ENCODE peak calls at places on chromosomes 5 and 9, in seven cellular contexts. K is astrocyte of the spinal cord, L is KBM-7, Z is GM13977, G is osteocyte, S is natural killer cell, Y is A549. J is an unnamed sample.

GRCh38 chr5:6556089-6556801 is 76.6 kb downstream of the NSUN2 start:
- DNase-seq in G (peak; percentile 64), Z (no peak), K (peak; percentile 40), L (no peak), S (no peak), Y (no peak), J (no peak)

GRCh38 chr9:122228191-122228905 is 409 bp downstream of the LHX6 start:
- DNase-seq in Y (no peak), K (no peak), G (peak; percentile 82), Z (peak; percentile 57), S (no peak), L (no peak), J (no peak)

GRCh38 chr5:126402591-126402990 is 20.6 kb upstream of the GRAMD2B start:
- DNase-seq in S (no peak), Z (no peak), K (no peak), G (no peak), L (no peak), Y (no peak), J (no peak)

GRCh38 chr9:69718218-69718617 is 41.6 kb downstream of the PTAR1 start:
- DNase-seq in Y (no peak), K (no peak), L (no peak), Z (no peak), S (no peak), G (no peak), J (no peak)

GRCh38 chr9:134707031-134707680 is 65.6 kb downstream of the COL5A1 start:
- DNase-seq in L (no peak), S (no peak), Y (no peak), K (peak; percentile 93), G (peak; percentile 96), Z (no peak), J (no peak)

GRCh38 chr5:76788362-76788761 is 30.5 kb upstream of the F2RL1 start:
- DNase-seq in S (no peak), Z (no peak), G (no peak), Y (no peak), K (no peak), L (no peak), J (no peak)

GRCh38 chr5:58459276-58459859 is 518 bp downstream of the PLK2 start:
- DNase-seq in L (peak; percentile 53), G (peak; percentile 86), Y (peak; percentile 47), S (no peak), Z (no peak), K (no peak), J (no peak)

GRCh38 chr5:60835554-60835953 is 8.5 kb downstream of the ELOVL7 start:
- DNase-seq in L (no peak), G (no peak), K (no peak), Y (no peak), S (no peak), Z (no peak), J (no peak)

GRCh38 chr9:126545116-126545515 is 68.6 kb upstream of the LMX1B start:
- DNase-seq in K (no peak), Z (no peak), L (no peak), S (no peak), G (no peak), Y (no peak), J (no peak)

GRCh38 chr5:34656700-34657549 is 797 bp downstream of the RAI14 start:
- DNase-seq in K (no peak), Z (peak; percentile 45), Y (no peak), L (peak; percentile 12), G (no peak), S (no peak), J (no peak)

GRCh38 chr5:43041131-43041668 is 1.1 kb upstream of the ANXA2R start:
- DNase-seq in K (no peak), G (no peak), L (no peak), Z (no peak), Y (peak; percentile 71), S (peak; percentile 36), J (no peak)

GRCh38 chr5:43396762-43397304 is 15.4 kb downstream of the CCL28 start:
- DNase-seq in S (peak; percentile 58), Y (peak; percentile 17), L (no peak), G (no peak), K (peak; percentile 21), Z (peak; percentile 80), J (no peak)

J was measured in epithelial cell of proximal tubule.